ENCODE peak calls at places on chromosomes 13 and 19, in six cellular contexts. N, A, Q, P, G and F are unnamed samples.
A peak's percentile ranks its signal among the peaks of the same experiment; 100 is the strongest.

GRCh38 chr13:80307401-80307987 is 33.4 kb downstream of the SPRY2 start:
- DNase-seq in N (no peak), A (no peak), Q (no peak), P (no peak), G (no peak), F (no peak)

GRCh38 chr13:42355118-42355840 is 83.3 kb downstream of the AKAP11 start:
- DNase-seq in N (no peak), A (no peak), Q (no peak), P (no peak), G (no peak), F (no peak)

GRCh38 chr13:50200562-50200961 is 185.3 kb downstream of the KCNRG start:
- DNase-seq in N (no peak), A (no peak), Q (no peak), P (no peak), G (no peak), F (no peak)

GRCh38 chr19:18742324-18742723 is 48.8 kb downstream of the COMP start:
- DNase-seq in N (no peak), A (no peak), Q (no peak), P (no peak), G (no peak), F (no peak)

GRCh38 chr19:50492303-50493052 is 15.8 kb upstream of the GARIN5A start:
- DNase-seq in N (no peak), A (no peak), Q (no peak), P (peak; percentile 17), G (no peak), F (peak; percentile 39)

GRCh38 chr13:23399254-23399796 is 34.2 kb downstream of the SACS start:
- DNase-seq in N (no peak), A (no peak), Q (no peak), P (no peak), G (no peak), F (peak; percentile 76)

GRCh38 chr13:99975626-99976025 is 4.1 kb upstream of the ZIC5 start:
- DNase-seq in N (no peak), A (no peak), Q (peak; percentile 66), P (no peak), G (no peak), F (peak; percentile 49)

GRCh38 chr19:8355631-8356402 is 8.1 kb upstream of the ANGPTL4 start:
- DNase-seq in N (peak; percentile 70), A (peak; percentile 98), Q (no peak), P (peak; percentile 100), G (no peak), F (no peak)

GRCh38 chr19:591099-591958 is 1.6 kb downstream of the HCN2 start:
- DNase-seq in N (no peak), A (no peak), Q (peak; percentile 82), P (no peak), G (peak; percentile 64), F (no peak)

GRCh38 chr13:68261105-68261504 is 1031.0 kb upstream of the PCDH9 start:
- DNase-seq in N (no peak), A (no peak), Q (peak; percentile 60), P (no peak), G (no peak), F (peak; percentile 58)

GRCh38 chr19:51417107-51417806 is at the start of gene SIGLEC10:
- DNase-seq in N (no peak), A (no peak), Q (no peak), P (no peak), G (no peak), F (peak; percentile 58)

GRCh38 chr19:33192010-33192409 is 2.1 kb upstream of the LRP3 start:
- DNase-seq in N (no peak), A (no peak), Q (peak; percentile 74), P (no peak), G (no peak), F (no peak)

GRCh38 chr19:1063030-1063908 is 3.7 kb upstream of the ARHGAP45 start:
- DNase-seq in N (peak; percentile 64), A (no peak), Q (peak; percentile 67), P (no peak), G (no peak), F (no peak)

GRCh38 chr13:83183439-83184149 is 698.7 kb downstream of the SLITRK1 start:
- DNase-seq in N (no peak), A (no peak), Q (no peak), P (no peak), G (no peak), F (peak; percentile 29)

GRCh38 chr19:55340144-55340783 is 588 bp downstream of the KMT5C start:
- DNase-seq in N (no peak), A (no peak), Q (no peak), P (no peak), G (no peak), F (peak; percentile 52)

GRCh38 chr19:4861147-4861546 is 6.3 kb downstream of the PLIN3 start:
- DNase-seq in N (peak; percentile 69), A (no peak), Q (no peak), P (no peak), G (no peak), F (no peak)

GRCh38 chr13:94607056-94607455 is 5.4 kb downstream of the GPR180 start:
- DNase-seq in N (no peak), A (no peak), Q (no peak), P (no peak), G (no peak), F (no peak)

GRCh38 chr13:94599877-94600276 is 1.8 kb upstream of the GPR180 start:
- DNase-seq in N (no peak), A (no peak), Q (no peak), P (no peak), G (no peak), F (no peak)

GRCh38 chr13:94598281-94598680 is 2.3 kb upstream of the TGDS start:
- DNase-seq in N (no peak), A (peak; percentile 21), Q (no peak), P (no peak), G (no peak), F (no peak)

GRCh38 chr13:94601446-94602431 is at the start of gene GPR180:
- DNase-seq in N (peak; percentile 99), A (peak; percentile 100), Q (peak; percentile 87), P (peak; percentile 99), G (peak; percentile 96), F (peak; percentile 99)

DNA sequence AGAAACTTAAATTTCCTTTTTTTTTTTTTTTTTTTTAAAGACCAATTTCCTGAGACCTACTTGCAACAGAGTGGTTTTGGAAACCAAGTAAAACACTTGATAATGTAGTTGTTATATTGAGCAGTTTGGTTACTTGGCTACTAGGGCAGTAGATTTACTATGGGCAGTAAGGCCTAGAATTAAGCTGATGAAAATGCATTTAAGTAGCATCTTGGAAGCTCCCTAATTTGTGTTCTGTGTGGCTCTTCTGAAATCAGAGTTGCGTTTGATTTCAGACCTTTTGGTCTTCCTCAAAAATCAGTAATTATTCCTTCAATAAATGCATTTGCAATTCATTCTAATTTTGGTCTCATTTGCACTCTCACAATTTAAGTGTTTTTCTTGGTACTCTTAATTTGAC is 810 bp downstream of the GPR180 start:
- DNase-seq in N (no peak), A (no peak), Q (no peak), P (no peak), G (no peak), F (no peak)
- H3K14ac ChIP-seq in N (no peak overlapping the region), A (peak overlapping the region; percentile 92), Q (no peak overlapping the region), P (no peak overlapping the region), G (no peak overlapping the region), F (no peak overlapping the region)

GRCh38 chr13:58399263-58399662 is 767.7 kb downstream of the PCDH17 start:
- DNase-seq in N (no peak), A (no peak), Q (no peak), P (no peak), G (no peak), F (no peak)

DNA sequence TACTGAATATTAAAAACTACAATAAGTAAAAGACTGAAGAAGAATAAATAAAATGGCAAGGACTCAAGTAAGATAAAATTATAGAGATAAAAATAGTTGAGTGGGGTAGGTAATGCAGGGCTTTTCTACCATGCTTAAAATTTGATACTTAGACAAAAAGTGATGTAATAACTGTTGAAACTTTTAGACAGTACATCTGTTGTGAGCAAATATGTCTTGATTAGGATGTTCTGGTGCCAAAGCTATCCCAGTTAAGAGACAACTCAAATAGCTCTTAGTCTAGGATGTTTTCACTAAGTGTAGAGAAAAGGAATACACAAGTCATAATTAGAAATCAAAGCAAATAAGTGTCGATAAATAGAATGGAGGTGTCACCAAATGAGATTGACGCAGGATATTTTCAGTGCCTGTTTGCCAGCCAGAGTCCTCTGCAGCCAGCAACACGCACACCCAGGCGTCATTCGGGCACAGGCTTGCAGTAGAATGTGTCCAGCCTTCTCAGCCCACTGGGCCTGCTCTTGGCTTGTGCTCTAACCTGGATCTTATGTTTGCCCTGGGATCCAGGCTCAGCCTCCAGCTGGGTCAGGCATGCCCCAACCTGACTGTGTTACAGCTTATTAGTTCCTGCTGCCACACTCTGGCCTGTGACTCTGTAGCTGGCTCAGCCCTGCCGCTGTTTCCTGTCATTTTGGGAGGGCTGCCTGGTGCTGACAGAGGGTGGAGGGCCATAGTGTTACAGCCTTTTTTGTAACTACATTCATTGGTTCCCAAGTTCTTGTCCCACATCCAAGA is 766.2 kb downstream of the PCDH17 start:
- DNase-seq in N (no peak), A (no peak), Q (no peak), P (no peak), G (no peak), F (peak; percentile 42)
- H2BK5ac ChIP-seq in N (no peak overlapping the region), A (no peak overlapping the region), Q (no peak overlapping the region), P (no peak overlapping the region), G (no peak overlapping the region), F (no peak overlapping the region)

DNA sequence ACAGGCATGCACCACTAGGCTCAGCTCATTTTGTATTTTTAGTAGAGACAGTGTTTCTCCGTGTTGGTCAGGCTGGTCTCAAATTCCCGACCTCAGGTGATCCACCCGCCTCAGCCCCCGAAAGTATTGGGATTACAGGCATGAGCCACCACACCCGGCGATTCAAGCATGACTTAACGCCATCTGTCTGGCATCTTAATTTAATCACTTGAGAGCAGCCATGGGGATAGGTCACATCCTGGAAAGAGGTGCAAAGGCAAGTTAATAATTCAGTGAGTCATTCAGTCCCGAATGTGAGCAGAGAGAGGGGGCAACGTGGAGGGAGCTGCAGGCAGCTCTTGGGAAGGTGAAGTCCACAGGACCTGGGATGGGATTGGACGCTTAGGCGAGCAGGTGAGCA is 31.7 kb upstream of the USP29 start:
- DNase-seq in N (no peak), A (no peak), Q (no peak), P (no peak), G (no peak), F (no peak)
- H3K14ac ChIP-seq in N (no peak overlapping the region), A (no peak overlapping the region), Q (no peak overlapping the region), P (no peak overlapping the region), G (no peak overlapping the region), F (no peak overlapping the region)

DNA sequence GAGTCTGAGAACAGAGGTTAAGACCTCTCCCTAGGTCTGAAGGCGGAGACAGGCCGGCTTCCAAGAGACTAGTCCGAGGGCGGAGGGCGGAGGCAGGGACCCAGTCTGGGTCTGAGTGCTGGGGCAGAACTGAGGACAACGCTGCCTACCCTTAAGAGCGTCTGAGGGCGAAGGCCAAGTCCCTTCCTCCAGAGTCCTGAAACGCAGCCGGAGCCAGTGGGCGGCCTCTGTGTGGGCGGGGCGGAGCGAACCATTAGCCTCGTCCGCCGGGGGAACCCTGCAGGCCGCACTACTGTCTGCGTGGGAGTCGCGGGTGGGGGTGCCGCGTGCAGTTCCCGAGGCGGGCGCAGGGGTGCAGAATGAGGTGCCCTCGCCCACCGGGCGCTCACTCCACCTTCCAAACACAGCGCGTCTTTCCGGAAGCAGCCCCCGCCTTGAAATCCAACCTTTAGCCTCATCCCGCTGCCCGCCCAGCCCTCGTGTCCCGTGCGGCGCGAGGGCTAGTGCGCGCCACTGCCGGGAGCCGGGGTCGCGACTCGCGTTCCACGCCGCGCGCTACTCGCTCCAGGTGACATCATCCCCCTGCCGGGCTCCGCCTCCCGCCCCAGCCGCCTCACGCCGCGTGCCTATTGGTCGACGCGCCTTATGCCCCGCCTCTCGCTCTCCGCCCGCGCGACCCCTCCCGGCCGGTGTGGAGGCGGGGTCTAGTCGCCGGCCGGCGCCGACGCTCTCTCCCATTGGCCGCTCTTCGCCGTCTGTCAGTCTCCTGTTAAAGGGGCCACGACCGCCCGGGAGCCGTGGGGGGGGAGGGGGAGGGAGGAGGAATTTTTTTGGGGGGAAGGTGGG is at the start of gene C19orf73:
- DNase-seq in N (peak; percentile 87), A (peak; percentile 91), Q (peak; percentile 94), P (peak; percentile 95), G (peak; percentile 91), F (peak; percentile 90)
- H2BK5ac ChIP-seq in N (peak within 1 kb of the TSS; percentile 93), A (peak within 1 kb of the TSS; percentile 78), Q (peak within 1 kb of the TSS; percentile 78), P (peak within 1 kb of the TSS; percentile 46), G (peak within 1 kb of the TSS; percentile 68), F (no peak within 1 kb of the TSS)